ENCODE peak calls at places on chromosomes 1 and 21, in four cellular contexts. T, Q, P and I are unnamed samples.

GRCh38 chr1:29397256-29397590 is 160.9 kb downstream of the PTPRU start:
- DNase-seq in T (no peak), Q (no peak), P (no peak), I (no peak)

GRCh38 chr1:24541711-24542346 is 14.1 kb upstream of the NCMAP start:
- DNase-seq in T (no peak), Q (peak), P (no peak), I (no peak)

GRCh38 chr1:178672434-178672833 is 52.6 kb upstream of the RALGPS2 start:
- DNase-seq in T (no peak), Q (no peak), P (no peak), I (no peak)

GRCh38 chr1:48077860-48078259 is 80.7 kb upstream of the TRABD2B start:
- DNase-seq in T (no peak), Q (no peak), P (no peak), I (no peak)

GRCh38 chr1:111739984-111740765 is 980 bp upstream of the INKA2 start:
- DNase-seq in T (peak), Q (peak), P (peak), I (peak)

GRCh38 chr1:110187139-110187890 is 22.8 kb upstream of the KCNC4 start:
- DNase-seq in T (no peak), Q (no peak), P (no peak), I (peak)

GRCh38 chr1:16978589-16979474 is 1.6 kb downstream of the MFAP2 start:
- DNase-seq in T (no peak), Q (no peak), P (peak), I (peak)

GRCh38 chr1:66388918-66389317 is 145.0 kb upstream of the SGIP1 start:
- DNase-seq in T (no peak), Q (no peak), P (no peak), I (no peak)

GRCh38 chr21:41622831-41623548 is 115.0 kb upstream of the TMPRSS2 start:
- DNase-seq in T (no peak), Q (no peak), P (no peak), I (no peak)

GRCh38 chr1:24318988-24319863 is at the start of gene GRHL3:
- DNase-seq in T (peak), Q (peak), P (peak), I (no peak)

GRCh38 chr21:32306021-32306780 is 7.5 kb downstream of the MRAP start:
- DNase-seq in T (no peak), Q (no peak), P (peak), I (no peak)

GRCh38 chr21:21690068-21690665 is 692.0 kb downstream of the NCAM2 start:
- DNase-seq in T (no peak), Q (no peak), P (no peak), I (no peak)

GRCh38 chr1:207366022-207366421 is 44.5 kb downstream of the CD55 start:
- DNase-seq in T (no peak), Q (no peak), P (no peak), I (no peak)

GRCh38 chr1:231020816-231021215 is 19.2 kb downstream of the FAM89A start:
- DNase-seq in T (no peak), Q (no peak), P (no peak), I (no peak)